ENCODE peak calls at places on chromosomes 7 and 10, in nine cellular contexts. M is cardiac muscle cell, I is stomach, U is psoas muscle, Z is BJ, J is esophagus muscularis mucosa, D is cardiac fibroblast, S is choroid plexus epithelial cell, K is brain microvascular endothelial cell. N is an unnamed sample.

GRCh38 chr7:129538790-129539189 is 36.5 kb downstream of the SMKR1 start:
- DNase-seq in M (no peak), I (no peak), U (no peak), Z (no peak), J (no peak), D (no peak), S (no peak), K (no peak), N (no peak)

GRCh38 chr7:39949980-39950472 is at the start of gene CDK13:
- DNase-seq in M (peak), I (peak), U (peak), Z (no peak), J (peak), D (peak), S (peak), K (peak), N (peak)

GRCh38 chr7:47651355-47652317 is 69.7 kb upstream of the TNS3 start:
- DNase-seq in M (peak), I (no peak), U (no peak), Z (peak), J (no peak), D (peak), S (peak), K (peak), N (no peak)

GRCh38 chr10:109040622-109041021 is 882.7 kb downstream of the XPNPEP1 start:
- DNase-seq in M (no peak), I (no peak), U (no peak), Z (no peak), J (no peak), D (no peak), S (no peak), K (no peak), N (no peak)

GRCh38 chr10:18738835-18739234 is 79.6 kb downstream of the ARL5B start:
- DNase-seq in M (peak), I (no peak), U (no peak), Z (peak), J (no peak), D (peak), S (peak), K (no peak), N (peak)

GRCh38 chr7:6654113-6654841 is 17.2 kb downstream of the ZNF316 start:
- DNase-seq in M (no peak), I (no peak), U (peak), Z (no peak), J (no peak), D (no peak), S (no peak), K (no peak), N (no peak)

GRCh38 chr10:14185501-14186045 is 145.2 kb downstream of the FRMD4A start:
- DNase-seq in M (peak), I (no peak), U (no peak), Z (no peak), J (no peak), D (peak), S (peak), K (peak), N (no peak)

GRCh38 chr10:103985726-103986125 is 18.8 kb downstream of the SLK start:
- DNase-seq in M (no peak), I (no peak), U (no peak), Z (no peak), J (no peak), D (peak), S (peak), K (no peak), N (no peak)

GRCh38 chr10:44853148-44853734 is 57.9 kb upstream of the TMEM72 start:
- DNase-seq in M (peak), I (no peak), U (peak), Z (no peak), J (no peak), D (peak), S (peak), K (no peak), N (peak)

GRCh38 chr7:15303357-15303756 is 258.5 kb downstream of the AGMO start:
- DNase-seq in M (no peak), I (no peak), U (no peak), Z (no peak), J (no peak), D (no peak), S (peak), K (no peak), N (no peak)

GRCh38 chr10:17033529-17034250 is 95.9 kb downstream of the CUBN start:
- DNase-seq in M (peak), I (no peak), U (no peak), Z (no peak), J (peak), D (peak), S (peak), K (no peak), N (no peak)

GRCh38 chr10:127148933-127149220 is 47.5 kb downstream of the INSYN2A start:
- DNase-seq in M (peak), I (no peak), U (no peak), Z (no peak), J (no peak), D (peak), S (peak), K (peak), N (no peak)

GRCh38 chr7:90816511-90817142 is 220.5 kb downstream of the CDK14 start:
- DNase-seq in M (peak), I (no peak), U (no peak), Z (peak), J (no peak), D (peak), S (peak), K (peak), N (peak)

GRCh38 chr10:34137955-34138354 is 677.1 kb downstream of the PARD3 start:
- DNase-seq in M (no peak), I (no peak), U (no peak), Z (peak), J (no peak), D (peak), S (no peak), K (no peak), N (peak)

GRCh38 chr7:46672861-46673260 is 751.8 kb upstream of the IGFBP3 start:
- DNase-seq in M (no peak), I (no peak), U (no peak), Z (no peak), J (no peak), D (no peak), S (no peak), K (no peak), N (no peak)

GRCh38 chr7:58087536-58088190 is 637.7 kb downstream of the ZNF716 start:
- DNase-seq in M (no peak), I (no peak), U (peak), Z (no peak), J (no peak), D (no peak), S (no peak), K (no peak), N (no peak)

GRCh38 chr10:103204353-103205255 is 11.5 kb upstream of the NT5C2 start:
- DNase-seq in M (no peak), I (no peak), U (no peak), Z (no peak), J (no peak), D (no peak), S (peak), K (peak), N (no peak)

GRCh38 chr7:36014961-36015360 is 138.1 kb upstream of the EEPD1 start:
- DNase-seq in M (no peak), I (no peak), U (no peak), Z (no peak), J (no peak), D (no peak), S (no peak), K (no peak), N (no peak)
- TF ChIP-seq CTCF in M (no peak), I (no peak), U (no peak), Z (no peak), J (no peak), D (no peak), S (no peak), K (no peak), N (no peak)

GRCh38 chr7:158829021-158829341 is 328 bp downstream of the ESYT2 start:
- DNase-seq in M (peak), I (peak), U (peak), Z (no peak), J (peak), D (peak), S (peak), K (no peak), N (peak)

GRCh38 chr7:158830211-158830723 is 958 bp upstream of the ESYT2 start:
- DNase-seq in M (no peak), I (no peak), U (peak), Z (no peak), J (peak), D (no peak), S (no peak), K (no peak), N (no peak)

GRCh38 chr7:158827411-158828342 is 1.6 kb downstream of the ESYT2 start:
- DNase-seq in M (peak), I (no peak), U (no peak), Z (no peak), J (peak), D (peak), S (peak), K (no peak), N (no peak)

GRCh38 chr7:158829342-158830210 is at the start of gene ESYT2:
- DNase-seq in M (peak), I (peak), U (peak), Z (peak), J (peak), D (peak), S (peak), K (peak), N (peak)

GRCh38 chr7:158828343-158829020 is 827 bp downstream of the ESYT2 start:
- DNase-seq in M (peak), I (peak), U (peak), Z (no peak), J (peak), D (peak), S (peak), K (no peak), N (no peak)
- H3K4me3 ChIP-seq in M (peak), I (peak), U (peak), Z (peak), J (peak), D (peak), S (peak), K (peak), N (peak)

GRCh38 chr10:124994573-124995473 is 52.9 kb downstream of the ZRANB1 start:
- DNase-seq in M (no peak), I (peak), U (peak), Z (no peak), J (peak), D (no peak), S (no peak), K (no peak), N (no peak)

GRCh38 chr10:124995605-124996004 is 53.7 kb downstream of the ZRANB1 start:
- DNase-seq in M (no peak), I (no peak), U (no peak), Z (no peak), J (no peak), D (no peak), S (no peak), K (no peak), N (no peak)

GRCh38 chr10:124996854-124997215 is 54.9 kb downstream of the ZRANB1 start:
- DNase-seq in M (no peak), I (no peak), U (no peak), Z (no peak), J (no peak), D (no peak), S (no peak), K (no peak), N (no peak)

GRCh38 chr10:124997246-124997790 is 55.4 kb downstream of the ZRANB1 start:
- DNase-seq in M (no peak), I (no peak), U (no peak), Z (no peak), J (no peak), D (no peak), S (no peak), K (no peak), N (no peak)

GRCh38 chr10:124996127-124996853 is 54.4 kb downstream of the ZRANB1 start:
- DNase-seq in M (no peak), I (no peak), U (no peak), Z (no peak), J (peak), D (no peak), S (no peak), K (no peak), N (no peak)
- TF ChIP-seq CTCF in M (no peak), I (no peak), U (no peak), Z (no peak), J (no peak), D (no peak), S (no peak), K (no peak), N (no peak)

GRCh38 chr7:116524609-116525297 is at the start of gene CAV1:
- DNase-seq in M (peak), I (peak), U (peak), Z (peak), J (no peak), D (peak), S (peak), K (peak), N (no peak)

GRCh38 chr7:116526897-116527296 is 2.1 kb downstream of the CAV1 start:
- DNase-seq in M (no peak), I (no peak), U (no peak), Z (no peak), J (no peak), D (peak), S (no peak), K (no peak), N (no peak)

GRCh38 chr7:116527521-116527920 is 2.7 kb downstream of the CAV1 start:
- DNase-seq in M (peak), I (no peak), U (no peak), Z (no peak), J (no peak), D (peak), S (no peak), K (no peak), N (no peak)

GRCh38 chr7:116525298-116525912 is 569 bp downstream of the CAV1 start:
- DNase-seq in M (peak), I (peak), U (peak), Z (no peak), J (no peak), D (no peak), S (no peak), K (no peak), N (no peak)

DNA sequence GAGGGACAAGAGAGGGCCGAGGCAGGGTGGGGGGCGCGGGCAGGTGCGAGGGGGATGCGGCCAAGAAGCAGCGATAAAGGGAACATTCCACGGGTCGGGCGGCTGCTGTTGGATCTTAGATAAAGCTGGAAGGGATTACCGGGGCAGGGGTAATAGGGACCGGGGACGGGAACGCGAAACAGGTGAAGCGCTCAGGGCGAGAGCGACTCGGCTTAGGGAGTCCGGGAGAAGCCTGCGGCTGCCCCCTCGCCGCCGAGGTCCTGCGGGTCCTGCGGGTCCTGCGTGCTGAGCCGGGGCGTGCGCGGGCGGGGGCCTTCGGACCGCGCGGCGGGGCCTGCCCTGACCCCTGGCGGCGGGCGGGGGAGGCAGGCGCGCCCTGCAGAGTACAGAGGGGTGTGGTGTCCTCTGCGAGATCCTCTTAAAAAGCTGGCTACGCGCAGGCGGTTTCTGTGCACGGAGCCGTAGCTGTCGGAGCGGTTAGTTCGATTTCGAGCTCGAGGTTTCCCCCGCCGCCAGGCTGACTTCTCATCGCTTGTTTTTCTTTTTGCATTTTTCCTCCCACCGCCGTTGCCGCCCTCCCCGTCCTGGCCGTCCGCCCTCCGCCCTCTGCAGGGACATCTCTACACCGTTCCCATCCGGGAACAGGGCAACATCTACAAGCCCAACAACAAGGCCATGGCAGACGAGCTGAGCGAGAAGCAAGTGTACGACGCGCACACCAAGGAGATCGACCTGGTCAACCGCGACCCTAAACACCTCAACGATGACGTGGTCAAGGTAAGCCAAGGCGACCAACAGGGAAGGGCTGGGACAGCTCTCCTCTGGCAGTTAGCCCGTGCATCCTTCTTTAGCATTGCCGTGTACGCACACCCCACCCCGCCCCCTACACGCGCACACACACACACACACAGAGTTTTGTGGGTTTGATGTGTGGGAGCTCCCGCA is 1.3 kb downstream of the CAV1 start:
- DNase-seq in M (peak), I (peak), U (peak), Z (no peak), J (peak), D (peak), S (peak), K (peak), N (peak)
- H3K4me3 ChIP-seq in M (peak), I (peak), U (peak), Z (peak), J (peak), D (peak), S (peak), K (peak), N (peak)

GRCh38 chr10:72695496-72695895 is 3.6 kb downstream of the MCU start:
- DNase-seq in M (no peak), I (no peak), U (no peak), Z (no peak), J (no peak), D (no peak), S (no peak), K (no peak), N (no peak)

GRCh38 chr10:72692897-72693598 is 1.1 kb downstream of the MCU start:
- DNase-seq in M (peak), I (no peak), U (no peak), Z (no peak), J (peak), D (no peak), S (peak), K (no peak), N (no peak)

GRCh38 chr10:72694476-72695369 is 2.8 kb downstream of the MCU start:
- DNase-seq in M (peak), I (no peak), U (no peak), Z (no peak), J (no peak), D (peak), S (peak), K (no peak), N (peak)

GRCh38 chr10:72693599-72693915 is 1.6 kb downstream of the MCU start:
- DNase-seq in M (peak), I (no peak), U (no peak), Z (no peak), J (no peak), D (no peak), S (no peak), K (no peak), N (no peak)

DNA sequence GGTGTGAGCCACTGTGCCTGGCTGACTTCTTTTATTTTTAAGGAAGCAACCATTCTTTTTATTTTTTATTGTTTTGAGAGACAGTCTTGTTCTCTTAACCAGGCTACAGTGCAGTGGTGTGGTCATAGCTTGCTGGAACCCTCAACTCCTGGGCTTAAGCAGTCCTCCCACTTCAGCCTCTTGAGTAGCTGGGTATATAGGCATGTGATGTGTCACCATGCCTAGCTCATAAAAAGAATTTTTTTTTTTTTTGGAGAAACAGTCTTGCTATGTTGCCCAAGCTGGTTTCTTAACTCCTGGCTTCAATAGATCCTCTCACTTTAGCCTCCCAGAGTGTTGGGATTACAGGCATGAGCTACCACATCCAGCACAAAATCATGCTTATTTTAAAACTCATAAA is 5.8 kb downstream of the MCU start:
- DNase-seq in M (peak), I (no peak), U (no peak), Z (no peak), J (no peak), D (peak), S (no peak), K (no peak), N (no peak)
- TF ChIP-seq CTCF in M (no peak), I (no peak), U (no peak), Z (no peak), J (no peak), D (no peak), S (no peak), K (no peak), N (no peak)